ENCODE peak calls at places on chromosomes 5 and 9, in seven cellular contexts. T is AG09309; A is posterior vena cava; M is A549; Q is activated CD4-positive, alpha-beta T cell treated with anti-CD3 and anti-CD28 coated beads, Interleukin-2, amount 50 U/mL, for 1 hour; I is mesendoderm; N is fibroblast of villous mesenchyme. G is an unnamed sample.

GRCh38 chr9:100577776-100578448 is at the start of gene CAVIN4:
- DNase-seq in A (no peak), I (no peak), M (no peak), T (no peak), Q (no peak), N (peak), G (no peak)

GRCh38 chr9:22228542-22228941 is 218.1 kb upstream of the DMRTA1 start:
- DNase-seq in I (no peak), A (no peak), M (no peak), Q (no peak), N (no peak), T (no peak), G (no peak)

GRCh38 chr9:81522721-81523551 is 166.4 kb downstream of the TLE1 start:
- DNase-seq in I (peak), T (peak), N (peak), A (no peak), M (peak), Q (no peak), G (no peak)

GRCh38 chr9:135321580-135321979 is 158.0 kb upstream of the PPP1R26 start:
- DNase-seq in M (no peak), T (no peak), N (no peak), A (no peak), Q (no peak), I (no peak), G (no peak)

GRCh38 chr5:68476854-68477253 is 261.3 kb downstream of the PIK3R1 start:
- DNase-seq in T (no peak), N (no peak), Q (no peak), A (no peak), M (no peak), I (peak), G (no peak)

GRCh38 chr5:72586788-72587530 is 79.7 kb upstream of the ZNF366 start:
- DNase-seq in Q (no peak), T (no peak), I (no peak), M (no peak), N (peak), A (no peak), G (no peak)

GRCh38 chr9:138017200-138017599 is 139.6 kb downstream of the CACNA1B start:
- DNase-seq in N (no peak), Q (no peak), T (no peak), I (no peak), M (no peak), A (peak), G (no peak)

GRCh38 chr5:55960779-55961178 is 34.0 kb downstream of the IL6ST start:
- DNase-seq in M (no peak), T (no peak), N (no peak), I (no peak), Q (no peak), A (no peak), G (no peak)

GRCh38 chr9:135773677-135774238 is 71.8 kb downstream of the KCNT1 start:
- DNase-seq in A (no peak), N (no peak), I (no peak), M (no peak), Q (no peak), T (no peak), G (no peak)

GRCh38 chr9:81989700-81990099 is 1.1 kb downstream of the SPATA31D1 start:
- DNase-seq in N (no peak), T (no peak), I (no peak), Q (no peak), A (no peak), M (no peak), G (no peak)

GRCh38 chr5:75993638-75994037 is 89.5 kb upstream of the SV2C start:
- DNase-seq in M (no peak), I (no peak), T (no peak), N (no peak), A (no peak), Q (no peak), G (no peak)

GRCh38 chr5:127088226-127088625 is 14.9 kb upstream of the C5orf63 start:
- DNase-seq in N (peak), Q (no peak), A (no peak), T (peak), I (no peak), M (peak), G (no peak)

GRCh38 chr9:109745335-109746283 is 34.4 kb upstream of the PALM2AKAP2 start:
- DNase-seq in I (peak), T (no peak), N (peak), M (no peak), Q (no peak), A (peak), G (no peak)

GRCh38 chr5:148145916-148146315 is 22.4 kb upstream of the SPINK14 start:
- DNase-seq in Q (no peak), I (peak), A (no peak), M (no peak), T (no peak), N (peak), G (no peak)

G was measured in dorsolateral prefrontal cortex.